ENCODE peak calls at places on chromosomes 11 and 22, in eight cellular contexts. One of them, this sample, is unnamed.

GRCh38 chr11:134441706-134442105 is 29.7 kb upstream of the B3GAT1 start:
- DNase-seq in skeletal muscle cell: no peak
- DNase-seq in KG1: no peak
- DNase-seq in fibroblast of the aortic adventitia: no peak
- DNase-seq in activated CD8-positive, alpha-beta T cell treated with anti-CD3 and anti-CD28 coated beads, Interleukin-2, amount 10 ng/mL, durations not matched to agents 7 days and 5 days: no peak
- DNase-seq in psoas muscle: no peak
- DNase-seq in activated T-cell treated with anti-CD3 and anti-CD28 coated beads, Interleukin-2, amount 50 U/mL, for 24 hours: no peak
- DNase-seq in stimulated activated CD8-positive, alpha-beta memory T cell treated with anti-CD3 and anti-CD28 coated beads, Interleukin-4, amount 100 ng/mL, for 1 hour: no peak
- DNase-seq in this sample: no peak

GRCh38 chr11:58650496-58650895 is 28.0 kb downstream of the CNTF start:
- DNase-seq in skeletal muscle cell: no peak
- DNase-seq in KG1: no peak
- DNase-seq in fibroblast of the aortic adventitia: no peak
- DNase-seq in activated CD8-positive, alpha-beta T cell treated with anti-CD3 and anti-CD28 coated beads, Interleukin-2, amount 10 ng/mL, durations not matched to agents 7 days and 5 days: no peak
- DNase-seq in psoas muscle: no peak
- DNase-seq in activated T-cell treated with anti-CD3 and anti-CD28 coated beads, Interleukin-2, amount 50 U/mL, for 24 hours: no peak
- DNase-seq in stimulated activated CD8-positive, alpha-beta memory T cell treated with anti-CD3 and anti-CD28 coated beads, Interleukin-4, amount 100 ng/mL, for 1 hour: no peak
- DNase-seq in this sample: no peak

GRCh38 chr11:69000831-69001245 is 12.2 kb downstream of the MRGPRF start:
- DNase-seq in skeletal muscle cell: no peak
- DNase-seq in KG1: no peak
- DNase-seq in fibroblast of the aortic adventitia: peak; percentile 91
- DNase-seq in activated CD8-positive, alpha-beta T cell treated with anti-CD3 and anti-CD28 coated beads, Interleukin-2, amount 10 ng/mL, durations not matched to agents 7 days and 5 days: no peak
- DNase-seq in psoas muscle: no peak
- DNase-seq in activated T-cell treated with anti-CD3 and anti-CD28 coated beads, Interleukin-2, amount 50 U/mL, for 24 hours: no peak
- DNase-seq in stimulated activated CD8-positive, alpha-beta memory T cell treated with anti-CD3 and anti-CD28 coated beads, Interleukin-4, amount 100 ng/mL, for 1 hour: no peak
- DNase-seq in this sample: peak; percentile 88

GRCh38 chr22:35480143-35480542 is 60.5 kb upstream of the RASD2 start:
- DNase-seq in skeletal muscle cell: no peak
- DNase-seq in KG1: no peak
- DNase-seq in fibroblast of the aortic adventitia: no peak
- DNase-seq in activated CD8-positive, alpha-beta T cell treated with anti-CD3 and anti-CD28 coated beads, Interleukin-2, amount 10 ng/mL, durations not matched to agents 7 days and 5 days: no peak
- DNase-seq in psoas muscle: peak; percentile 48
- DNase-seq in activated T-cell treated with anti-CD3 and anti-CD28 coated beads, Interleukin-2, amount 50 U/mL, for 24 hours: no peak
- DNase-seq in stimulated activated CD8-positive, alpha-beta memory T cell treated with anti-CD3 and anti-CD28 coated beads, Interleukin-4, amount 100 ng/mL, for 1 hour: no peak
- DNase-seq in this sample: no peak

GRCh38 chr11:326842-327580 is 6.4 kb upstream of the IFITM3 start:
- DNase-seq in skeletal muscle cell: no peak
- DNase-seq in KG1: no peak
- DNase-seq in fibroblast of the aortic adventitia: peak; percentile 58
- DNase-seq in activated CD8-positive, alpha-beta T cell treated with anti-CD3 and anti-CD28 coated beads, Interleukin-2, amount 10 ng/mL, durations not matched to agents 7 days and 5 days: peak; percentile 85
- DNase-seq in psoas muscle: peak; percentile 81
- DNase-seq in activated T-cell treated with anti-CD3 and anti-CD28 coated beads, Interleukin-2, amount 50 U/mL, for 24 hours: peak; percentile 75
- DNase-seq in stimulated activated CD8-positive, alpha-beta memory T cell treated with anti-CD3 and anti-CD28 coated beads, Interleukin-4, amount 100 ng/mL, for 1 hour: no peak
- DNase-seq in this sample: peak; percentile 17

GRCh38 chr22:28232231-28232630 is 313.2 kb upstream of the PITPNB start:
- DNase-seq in skeletal muscle cell: no peak
- DNase-seq in KG1: no peak
- DNase-seq in fibroblast of the aortic adventitia: no peak
- DNase-seq in activated CD8-positive, alpha-beta T cell treated with anti-CD3 and anti-CD28 coated beads, Interleukin-2, amount 10 ng/mL, durations not matched to agents 7 days and 5 days: no peak
- DNase-seq in psoas muscle: no peak
- DNase-seq in activated T-cell treated with anti-CD3 and anti-CD28 coated beads, Interleukin-2, amount 50 U/mL, for 24 hours: no peak
- DNase-seq in stimulated activated CD8-positive, alpha-beta memory T cell treated with anti-CD3 and anti-CD28 coated beads, Interleukin-4, amount 100 ng/mL, for 1 hour: no peak
- DNase-seq in this sample: no peak

GRCh38 chr11:13962562-13963168 is at the start of gene SPON1:
- DNase-seq in skeletal muscle cell: no peak
- DNase-seq in KG1: no peak
- DNase-seq in fibroblast of the aortic adventitia: peak; percentile 13
- DNase-seq in activated CD8-positive, alpha-beta T cell treated with anti-CD3 and anti-CD28 coated beads, Interleukin-2, amount 10 ng/mL, durations not matched to agents 7 days and 5 days: peak; percentile 59
- DNase-seq in psoas muscle: peak; percentile 20
- DNase-seq in activated T-cell treated with anti-CD3 and anti-CD28 coated beads, Interleukin-2, amount 50 U/mL, for 24 hours: peak; percentile 69
- DNase-seq in stimulated activated CD8-positive, alpha-beta memory T cell treated with anti-CD3 and anti-CD28 coated beads, Interleukin-4, amount 100 ng/mL, for 1 hour: no peak
- DNase-seq in this sample: no peak

GRCh38 chr11:84333196-84333595 is 1047.0 kb upstream of the CCDC90B start:
- DNase-seq in skeletal muscle cell: no peak
- DNase-seq in KG1: no peak
- DNase-seq in fibroblast of the aortic adventitia: peak; percentile 69
- DNase-seq in activated CD8-positive, alpha-beta T cell treated with anti-CD3 and anti-CD28 coated beads, Interleukin-2, amount 10 ng/mL, durations not matched to agents 7 days and 5 days: no peak
- DNase-seq in psoas muscle: no peak
- DNase-seq in activated T-cell treated with anti-CD3 and anti-CD28 coated beads, Interleukin-2, amount 50 U/mL, for 24 hours: no peak
- DNase-seq in stimulated activated CD8-positive, alpha-beta memory T cell treated with anti-CD3 and anti-CD28 coated beads, Interleukin-4, amount 100 ng/mL, for 1 hour: no peak
- DNase-seq in this sample: no peak

GRCh38 chr22:39297490-39298193 is 21.8 kb downstream of the RPL3 start:
- DNase-seq in skeletal muscle cell: no peak
- DNase-seq in KG1: no peak
- DNase-seq in fibroblast of the aortic adventitia: no peak
- DNase-seq in activated CD8-positive, alpha-beta T cell treated with anti-CD3 and anti-CD28 coated beads, Interleukin-2, amount 10 ng/mL, durations not matched to agents 7 days and 5 days: no peak
- DNase-seq in psoas muscle: no peak
- DNase-seq in activated T-cell treated with anti-CD3 and anti-CD28 coated beads, Interleukin-2, amount 50 U/mL, for 24 hours: no peak
- DNase-seq in stimulated activated CD8-positive, alpha-beta memory T cell treated with anti-CD3 and anti-CD28 coated beads, Interleukin-4, amount 100 ng/mL, for 1 hour: no peak
- DNase-seq in this sample: peak; percentile 55

GRCh38 chr11:65500262-65501004 is 1.6 kb downstream of the MALAT1 start:
- DNase-seq in skeletal muscle cell: no peak
- DNase-seq in KG1: no peak
- DNase-seq in fibroblast of the aortic adventitia: peak; percentile 78
- DNase-seq in activated CD8-positive, alpha-beta T cell treated with anti-CD3 and anti-CD28 coated beads, Interleukin-2, amount 10 ng/mL, durations not matched to agents 7 days and 5 days: peak; percentile 62
- DNase-seq in psoas muscle: peak; percentile 43
- DNase-seq in activated T-cell treated with anti-CD3 and anti-CD28 coated beads, Interleukin-2, amount 50 U/mL, for 24 hours: peak; percentile 73
- DNase-seq in stimulated activated CD8-positive, alpha-beta memory T cell treated with anti-CD3 and anti-CD28 coated beads, Interleukin-4, amount 100 ng/mL, for 1 hour: no peak
- DNase-seq in this sample: peak; percentile 79

GRCh38 chr11:42498971-42499370 is 812.8 kb upstream of the API5 start:
- DNase-seq in skeletal muscle cell: no peak
- DNase-seq in KG1: no peak
- DNase-seq in fibroblast of the aortic adventitia: no peak
- DNase-seq in activated CD8-positive, alpha-beta T cell treated with anti-CD3 and anti-CD28 coated beads, Interleukin-2, amount 10 ng/mL, durations not matched to agents 7 days and 5 days: no peak
- DNase-seq in psoas muscle: no peak
- DNase-seq in activated T-cell treated with anti-CD3 and anti-CD28 coated beads, Interleukin-2, amount 50 U/mL, for 24 hours: no peak
- DNase-seq in stimulated activated CD8-positive, alpha-beta memory T cell treated with anti-CD3 and anti-CD28 coated beads, Interleukin-4, amount 100 ng/mL, for 1 hour: no peak
- DNase-seq in this sample: no peak

GRCh38 chr22:49233507-49234100 is 594.1 kb downstream of the BRD1 start:
- DNase-seq in skeletal muscle cell: no peak
- DNase-seq in KG1: no peak
- DNase-seq in fibroblast of the aortic adventitia: no peak
- DNase-seq in activated CD8-positive, alpha-beta T cell treated with anti-CD3 and anti-CD28 coated beads, Interleukin-2, amount 10 ng/mL, durations not matched to agents 7 days and 5 days: no peak
- DNase-seq in psoas muscle: no peak
- DNase-seq in activated T-cell treated with anti-CD3 and anti-CD28 coated beads, Interleukin-2, amount 50 U/mL, for 24 hours: no peak
- DNase-seq in stimulated activated CD8-positive, alpha-beta memory T cell treated with anti-CD3 and anti-CD28 coated beads, Interleukin-4, amount 100 ng/mL, for 1 hour: no peak
- DNase-seq in this sample: no peak

GRCh38 chr11:44528103-44528502 is 37.4 kb upstream of the CD82 start:
- DNase-seq in skeletal muscle cell: no peak
- DNase-seq in KG1: no peak
- DNase-seq in fibroblast of the aortic adventitia: no peak
- DNase-seq in activated CD8-positive, alpha-beta T cell treated with anti-CD3 and anti-CD28 coated beads, Interleukin-2, amount 10 ng/mL, durations not matched to agents 7 days and 5 days: no peak
- DNase-seq in psoas muscle: no peak
- DNase-seq in activated T-cell treated with anti-CD3 and anti-CD28 coated beads, Interleukin-2, amount 50 U/mL, for 24 hours: no peak
- DNase-seq in stimulated activated CD8-positive, alpha-beta memory T cell treated with anti-CD3 and anti-CD28 coated beads, Interleukin-4, amount 100 ng/mL, for 1 hour: no peak
- DNase-seq in this sample: no peak

GRCh38 chr11:27319065-27319464 is 44.0 kb downstream of the CCDC34 start:
- DNase-seq in skeletal muscle cell: no peak
- DNase-seq in KG1: no peak
- DNase-seq in fibroblast of the aortic adventitia: peak; percentile 58
- DNase-seq in activated CD8-positive, alpha-beta T cell treated with anti-CD3 and anti-CD28 coated beads, Interleukin-2, amount 10 ng/mL, durations not matched to agents 7 days and 5 days: no peak
- DNase-seq in psoas muscle: no peak
- DNase-seq in activated T-cell treated with anti-CD3 and anti-CD28 coated beads, Interleukin-2, amount 50 U/mL, for 24 hours: no peak
- DNase-seq in stimulated activated CD8-positive, alpha-beta memory T cell treated with anti-CD3 and anti-CD28 coated beads, Interleukin-4, amount 100 ng/mL, for 1 hour: no peak
- DNase-seq in this sample: peak; percentile 52

GRCh38 chr22:35749808-35750207 is 32.1 kb downstream of the APOL5 start:
- DNase-seq in skeletal muscle cell: no peak
- DNase-seq in KG1: no peak
- DNase-seq in fibroblast of the aortic adventitia: no peak
- DNase-seq in activated CD8-positive, alpha-beta T cell treated with anti-CD3 and anti-CD28 coated beads, Interleukin-2, amount 10 ng/mL, durations not matched to agents 7 days and 5 days: no peak
- DNase-seq in psoas muscle: no peak
- DNase-seq in activated T-cell treated with anti-CD3 and anti-CD28 coated beads, Interleukin-2, amount 50 U/mL, for 24 hours: no peak
- DNase-seq in stimulated activated CD8-positive, alpha-beta memory T cell treated with anti-CD3 and anti-CD28 coated beads, Interleukin-4, amount 100 ng/mL, for 1 hour: no peak
- DNase-seq in this sample: peak; percentile 53

GRCh38 chr11:85828640-85828978 is 17.7 kb upstream of the SYTL2 start:
- DNase-seq in skeletal muscle cell: no peak
- DNase-seq in KG1: no peak
- DNase-seq in fibroblast of the aortic adventitia: no peak
- DNase-seq in activated CD8-positive, alpha-beta T cell treated with anti-CD3 and anti-CD28 coated beads, Interleukin-2, amount 10 ng/mL, durations not matched to agents 7 days and 5 days: no peak
- DNase-seq in psoas muscle: no peak
- DNase-seq in activated T-cell treated with anti-CD3 and anti-CD28 coated beads, Interleukin-2, amount 50 U/mL, for 24 hours: no peak
- DNase-seq in stimulated activated CD8-positive, alpha-beta memory T cell treated with anti-CD3 and anti-CD28 coated beads, Interleukin-4, amount 100 ng/mL, for 1 hour: no peak
- DNase-seq in this sample: no peak

GRCh38 chr22:39738746-39739145 is 154.8 kb downstream of the ENTHD1 start:
- DNase-seq in skeletal muscle cell: peak; percentile 26
- DNase-seq in KG1: no peak
- DNase-seq in fibroblast of the aortic adventitia: peak; percentile 63
- DNase-seq in activated CD8-positive, alpha-beta T cell treated with anti-CD3 and anti-CD28 coated beads, Interleukin-2, amount 10 ng/mL, durations not matched to agents 7 days and 5 days: no peak
- DNase-seq in psoas muscle: no peak
- DNase-seq in activated T-cell treated with anti-CD3 and anti-CD28 coated beads, Interleukin-2, amount 50 U/mL, for 24 hours: no peak
- DNase-seq in stimulated activated CD8-positive, alpha-beta memory T cell treated with anti-CD3 and anti-CD28 coated beads, Interleukin-4, amount 100 ng/mL, for 1 hour: no peak
- DNase-seq in this sample: no peak

GRCh38 chr11:95891423-95892177 is 32.3 kb downstream of the MTMR2 start:
- DNase-seq in skeletal muscle cell: no peak
- DNase-seq in KG1: no peak
- DNase-seq in fibroblast of the aortic adventitia: no peak
- DNase-seq in activated CD8-positive, alpha-beta T cell treated with anti-CD3 and anti-CD28 coated beads, Interleukin-2, amount 10 ng/mL, durations not matched to agents 7 days and 5 days: no peak
- DNase-seq in psoas muscle: no peak
- DNase-seq in activated T-cell treated with anti-CD3 and anti-CD28 coated beads, Interleukin-2, amount 50 U/mL, for 24 hours: no peak
- DNase-seq in stimulated activated CD8-positive, alpha-beta memory T cell treated with anti-CD3 and anti-CD28 coated beads, Interleukin-4, amount 100 ng/mL, for 1 hour: no peak
- DNase-seq in this sample: no peak

GRCh38 chr11:35820614-35821013 is 123.2 kb upstream of the LDLRAD3 start:
- DNase-seq in skeletal muscle cell: no peak
- DNase-seq in KG1: no peak
- DNase-seq in fibroblast of the aortic adventitia: no peak
- DNase-seq in activated CD8-positive, alpha-beta T cell treated with anti-CD3 and anti-CD28 coated beads, Interleukin-2, amount 10 ng/mL, durations not matched to agents 7 days and 5 days: no peak
- DNase-seq in psoas muscle: no peak
- DNase-seq in activated T-cell treated with anti-CD3 and anti-CD28 coated beads, Interleukin-2, amount 50 U/mL, for 24 hours: no peak
- DNase-seq in stimulated activated CD8-positive, alpha-beta memory T cell treated with anti-CD3 and anti-CD28 coated beads, Interleukin-4, amount 100 ng/mL, for 1 hour: no peak
- DNase-seq in this sample: no peak

GRCh38 chr22:49997932-49998717 is 14.4 kb downstream of the IL17REL start:
- DNase-seq in skeletal muscle cell: no peak
- DNase-seq in KG1: no peak
- DNase-seq in fibroblast of the aortic adventitia: no peak
- DNase-seq in activated CD8-positive, alpha-beta T cell treated with anti-CD3 and anti-CD28 coated beads, Interleukin-2, amount 10 ng/mL, durations not matched to agents 7 days and 5 days: no peak
- DNase-seq in psoas muscle: no peak
- DNase-seq in activated T-cell treated with anti-CD3 and anti-CD28 coated beads, Interleukin-2, amount 50 U/mL, for 24 hours: peak; percentile 31
- DNase-seq in stimulated activated CD8-positive, alpha-beta memory T cell treated with anti-CD3 and anti-CD28 coated beads, Interleukin-4, amount 100 ng/mL, for 1 hour: no peak
- DNase-seq in this sample: no peak

GRCh38 chr11:122248130-122248529 is 132.1 kb upstream of the BLID start:
- DNase-seq in skeletal muscle cell: no peak
- DNase-seq in KG1: no peak
- DNase-seq in fibroblast of the aortic adventitia: no peak
- DNase-seq in activated CD8-positive, alpha-beta T cell treated with anti-CD3 and anti-CD28 coated beads, Interleukin-2, amount 10 ng/mL, durations not matched to agents 7 days and 5 days: no peak
- DNase-seq in psoas muscle: peak; percentile 50
- DNase-seq in activated T-cell treated with anti-CD3 and anti-CD28 coated beads, Interleukin-2, amount 50 U/mL, for 24 hours: no peak
- DNase-seq in stimulated activated CD8-positive, alpha-beta memory T cell treated with anti-CD3 and anti-CD28 coated beads, Interleukin-4, amount 100 ng/mL, for 1 hour: no peak
- DNase-seq in this sample: peak; percentile 94

GRCh38 chr11:64752106-64752970 is 7.4 kb downstream of the PYGM start:
- DNase-seq in skeletal muscle cell: no peak
- DNase-seq in KG1: no peak
- DNase-seq in fibroblast of the aortic adventitia: no peak
- DNase-seq in activated CD8-positive, alpha-beta T cell treated with anti-CD3 and anti-CD28 coated beads, Interleukin-2, amount 10 ng/mL, durations not matched to agents 7 days and 5 days: no peak
- DNase-seq in psoas muscle: no peak
- DNase-seq in activated T-cell treated with anti-CD3 and anti-CD28 coated beads, Interleukin-2, amount 50 U/mL, for 24 hours: no peak
- DNase-seq in stimulated activated CD8-positive, alpha-beta memory T cell treated with anti-CD3 and anti-CD28 coated beads, Interleukin-4, amount 100 ng/mL, for 1 hour: no peak
- DNase-seq in this sample: peak; percentile 24

GRCh38 chr11:14443642-14444041 is 56.0 kb downstream of the COPB1 start:
- DNase-seq in skeletal muscle cell: no peak
- DNase-seq in KG1: no peak
- DNase-seq in fibroblast of the aortic adventitia: peak; percentile 64
- DNase-seq in activated CD8-positive, alpha-beta T cell treated with anti-CD3 and anti-CD28 coated beads, Interleukin-2, amount 10 ng/mL, durations not matched to agents 7 days and 5 days: no peak
- DNase-seq in psoas muscle: no peak
- DNase-seq in activated T-cell treated with anti-CD3 and anti-CD28 coated beads, Interleukin-2, amount 50 U/mL, for 24 hours: no peak
- DNase-seq in stimulated activated CD8-positive, alpha-beta memory T cell treated with anti-CD3 and anti-CD28 coated beads, Interleukin-4, amount 100 ng/mL, for 1 hour: no peak
- DNase-seq in this sample: no peak

GRCh38 chr11:9565822-9566560 is 7.5 kb upstream of the WEE1 start:
- DNase-seq in skeletal muscle cell: peak; percentile 100
- DNase-seq in KG1: no peak
- DNase-seq in fibroblast of the aortic adventitia: peak; percentile 100
- DNase-seq in activated CD8-positive, alpha-beta T cell treated with anti-CD3 and anti-CD28 coated beads, Interleukin-2, amount 10 ng/mL, durations not matched to agents 7 days and 5 days: peak; percentile 57
- DNase-seq in psoas muscle: peak; percentile 18
- DNase-seq in activated T-cell treated with anti-CD3 and anti-CD28 coated beads, Interleukin-2, amount 50 U/mL, for 24 hours: peak; percentile 41
- DNase-seq in stimulated activated CD8-positive, alpha-beta memory T cell treated with anti-CD3 and anti-CD28 coated beads, Interleukin-4, amount 100 ng/mL, for 1 hour: no peak
- DNase-seq in this sample: peak; percentile 99

GRCh38 chr11:129710423-129710822 is 105.2 kb upstream of the TMEM45B start:
- DNase-seq in skeletal muscle cell: no peak
- DNase-seq in KG1: no peak
- DNase-seq in fibroblast of the aortic adventitia: no peak
- DNase-seq in activated CD8-positive, alpha-beta T cell treated with anti-CD3 and anti-CD28 coated beads, Interleukin-2, amount 10 ng/mL, durations not matched to agents 7 days and 5 days: no peak
- DNase-seq in psoas muscle: no peak
- DNase-seq in activated T-cell treated with anti-CD3 and anti-CD28 coated beads, Interleukin-2, amount 50 U/mL, for 24 hours: no peak
- DNase-seq in stimulated activated CD8-positive, alpha-beta memory T cell treated with anti-CD3 and anti-CD28 coated beads, Interleukin-4, amount 100 ng/mL, for 1 hour: no peak
- DNase-seq in this sample: no peak

GRCh38 chr22:36331912-36332622 is 55.7 kb downstream of the MYH9 start:
- DNase-seq in skeletal muscle cell: no peak
- DNase-seq in KG1: peak; percentile 58
- DNase-seq in fibroblast of the aortic adventitia: peak; percentile 57
- DNase-seq in activated CD8-positive, alpha-beta T cell treated with anti-CD3 and anti-CD28 coated beads, Interleukin-2, amount 10 ng/mL, durations not matched to agents 7 days and 5 days: peak; percentile 80
- DNase-seq in psoas muscle: peak; percentile 78
- DNase-seq in activated T-cell treated with anti-CD3 and anti-CD28 coated beads, Interleukin-2, amount 50 U/mL, for 24 hours: peak; percentile 69
- DNase-seq in stimulated activated CD8-positive, alpha-beta memory T cell treated with anti-CD3 and anti-CD28 coated beads, Interleukin-4, amount 100 ng/mL, for 1 hour: no peak
- DNase-seq in this sample: peak; percentile 79

GRCh38 chr11:71240865-71241691 is 11.3 kb downstream of the SHANK2 start:
- DNase-seq in skeletal muscle cell: peak; percentile 59
- DNase-seq in KG1: no peak
- DNase-seq in fibroblast of the aortic adventitia: peak; percentile 77
- DNase-seq in activated CD8-positive, alpha-beta T cell treated with anti-CD3 and anti-CD28 coated beads, Interleukin-2, amount 10 ng/mL, durations not matched to agents 7 days and 5 days: no peak
- DNase-seq in psoas muscle: no peak
- DNase-seq in activated T-cell treated with anti-CD3 and anti-CD28 coated beads, Interleukin-2, amount 50 U/mL, for 24 hours: no peak
- DNase-seq in stimulated activated CD8-positive, alpha-beta memory T cell treated with anti-CD3 and anti-CD28 coated beads, Interleukin-4, amount 100 ng/mL, for 1 hour: no peak
- DNase-seq in this sample: peak; percentile 48

GRCh38 chr22:38218661-38219331 is 17.0 kb downstream of the MAFF start:
- DNase-seq in skeletal muscle cell: peak; percentile 80
- DNase-seq in KG1: no peak
- DNase-seq in fibroblast of the aortic adventitia: peak; percentile 94
- DNase-seq in activated CD8-positive, alpha-beta T cell treated with anti-CD3 and anti-CD28 coated beads, Interleukin-2, amount 10 ng/mL, durations not matched to agents 7 days and 5 days: no peak
- DNase-seq in psoas muscle: peak; percentile 81
- DNase-seq in activated T-cell treated with anti-CD3 and anti-CD28 coated beads, Interleukin-2, amount 50 U/mL, for 24 hours: peak; percentile 59
- DNase-seq in stimulated activated CD8-positive, alpha-beta memory T cell treated with anti-CD3 and anti-CD28 coated beads, Interleukin-4, amount 100 ng/mL, for 1 hour: no peak
- DNase-seq in this sample: peak; percentile 92

GRCh38 chr22:21857501-21857914 is 9.9 kb downstream of the MAPK1 start:
- DNase-seq in skeletal muscle cell: no peak
- DNase-seq in KG1: no peak
- DNase-seq in fibroblast of the aortic adventitia: no peak
- DNase-seq in activated CD8-positive, alpha-beta T cell treated with anti-CD3 and anti-CD28 coated beads, Interleukin-2, amount 10 ng/mL, durations not matched to agents 7 days and 5 days: no peak
- DNase-seq in psoas muscle: no peak
- DNase-seq in activated T-cell treated with anti-CD3 and anti-CD28 coated beads, Interleukin-2, amount 50 U/mL, for 24 hours: no peak
- DNase-seq in stimulated activated CD8-positive, alpha-beta memory T cell treated with anti-CD3 and anti-CD28 coated beads, Interleukin-4, amount 100 ng/mL, for 1 hour: no peak
- DNase-seq in this sample: no peak

GRCh38 chr22:45233386-45233785 is 7.3 kb downstream of the KIAA0930 start:
- DNase-seq in skeletal muscle cell: no peak
- DNase-seq in KG1: no peak
- DNase-seq in fibroblast of the aortic adventitia: no peak
- DNase-seq in activated CD8-positive, alpha-beta T cell treated with anti-CD3 and anti-CD28 coated beads, Interleukin-2, amount 10 ng/mL, durations not matched to agents 7 days and 5 days: no peak
- DNase-seq in psoas muscle: no peak
- DNase-seq in activated T-cell treated with anti-CD3 and anti-CD28 coated beads, Interleukin-2, amount 50 U/mL, for 24 hours: no peak
- DNase-seq in stimulated activated CD8-positive, alpha-beta memory T cell treated with anti-CD3 and anti-CD28 coated beads, Interleukin-4, amount 100 ng/mL, for 1 hour: no peak
- DNase-seq in this sample: no peak

GRCh38 chr22:28710112-28710888 is 30.7 kb upstream of the TTC28 start:
- DNase-seq in skeletal muscle cell: peak; percentile 49
- DNase-seq in KG1: no peak
- DNase-seq in fibroblast of the aortic adventitia: peak; percentile 91
- DNase-seq in activated CD8-positive, alpha-beta T cell treated with anti-CD3 and anti-CD28 coated beads, Interleukin-2, amount 10 ng/mL, durations not matched to agents 7 days and 5 days: no peak
- DNase-seq in psoas muscle: no peak
- DNase-seq in activated T-cell treated with anti-CD3 and anti-CD28 coated beads, Interleukin-2, amount 50 U/mL, for 24 hours: no peak
- DNase-seq in stimulated activated CD8-positive, alpha-beta memory T cell treated with anti-CD3 and anti-CD28 coated beads, Interleukin-4, amount 100 ng/mL, for 1 hour: no peak
- DNase-seq in this sample: peak; percentile 72

GRCh38 chr11:102415252-102415916 is 37.2 kb downstream of the TMEM123 start:
- DNase-seq in skeletal muscle cell: no peak
- DNase-seq in KG1: no peak
- DNase-seq in fibroblast of the aortic adventitia: no peak
- DNase-seq in activated CD8-positive, alpha-beta T cell treated with anti-CD3 and anti-CD28 coated beads, Interleukin-2, amount 10 ng/mL, durations not matched to agents 7 days and 5 days: no peak
- DNase-seq in psoas muscle: no peak
- DNase-seq in activated T-cell treated with anti-CD3 and anti-CD28 coated beads, Interleukin-2, amount 50 U/mL, for 24 hours: no peak
- DNase-seq in stimulated activated CD8-positive, alpha-beta memory T cell treated with anti-CD3 and anti-CD28 coated beads, Interleukin-4, amount 100 ng/mL, for 1 hour: no peak
- DNase-seq in this sample: no peak